ENCODE peak calls at places on chromosomes 16 and 17, in nine cellular contexts. One of them, this sample, is unnamed.

GRCh38 chr16:66551362-66551761 is 1.0 kb upstream of the CKLF start:
- DNase-seq in body of pancreas: no peak
- DNase-seq in thoracic aorta: no peak
- DNase-seq in NB4: peak; percentile 88
- DNase-seq in CD8-positive, alpha-beta T cell: peak; percentile 63
- DNase-seq in astrocyte of the spinal cord: no peak
- DNase-seq in AG10803: peak; percentile 32
- DNase-seq in tibial artery: no peak
- DNase-seq in AG04450: no peak
- DNase-seq in this sample: peak; percentile 41

GRCh38 chr17:66829883-66830282 is 5.0 kb upstream of the CACNG5 start:
- DNase-seq in body of pancreas: peak; percentile 37
- DNase-seq in thoracic aorta: no peak
- DNase-seq in NB4: no peak
- DNase-seq in CD8-positive, alpha-beta T cell: no peak
- DNase-seq in astrocyte of the spinal cord: no peak
- DNase-seq in AG10803: no peak
- DNase-seq in tibial artery: peak; percentile 31
- DNase-seq in AG04450: no peak
- DNase-seq in this sample: no peak

GRCh38 chr17:12618557-12618956 is 47.1 kb upstream of the MYOCD start:
- DNase-seq in body of pancreas: no peak
- DNase-seq in thoracic aorta: no peak
- DNase-seq in NB4: no peak
- DNase-seq in CD8-positive, alpha-beta T cell: no peak
- DNase-seq in astrocyte of the spinal cord: peak; percentile 71
- DNase-seq in AG10803: peak; percentile 51
- DNase-seq in tibial artery: no peak
- DNase-seq in AG04450: peak; percentile 79
- DNase-seq in this sample: peak; percentile 83

GRCh38 chr16:89739383-89739782 is 18.0 kb downstream of the ZNF276 start:
- DNase-seq in body of pancreas: no peak
- DNase-seq in thoracic aorta: no peak
- DNase-seq in NB4: no peak
- DNase-seq in CD8-positive, alpha-beta T cell: no peak
- DNase-seq in astrocyte of the spinal cord: no peak
- DNase-seq in AG10803: no peak
- DNase-seq in tibial artery: no peak
- DNase-seq in AG04450: no peak
- DNase-seq in this sample: no peak

GRCh38 chr16:2751577-2752034 is 832 bp upstream of the SRRM2 start:
- DNase-seq in body of pancreas: no peak
- DNase-seq in thoracic aorta: no peak
- DNase-seq in NB4: peak; percentile 93
- DNase-seq in CD8-positive, alpha-beta T cell: no peak
- DNase-seq in astrocyte of the spinal cord: no peak
- DNase-seq in AG10803: no peak
- DNase-seq in tibial artery: no peak
- DNase-seq in AG04450: peak; percentile 8
- DNase-seq in this sample: peak; percentile 33

GRCh38 chr17:28092109-28092508 is 49.6 kb downstream of the NLK start:
- DNase-seq in body of pancreas: no peak
- DNase-seq in thoracic aorta: no peak
- DNase-seq in NB4: no peak
- DNase-seq in CD8-positive, alpha-beta T cell: no peak
- DNase-seq in astrocyte of the spinal cord: no peak
- DNase-seq in AG10803: no peak
- DNase-seq in tibial artery: no peak
- DNase-seq in AG04450: no peak
- DNase-seq in this sample: no peak

GRCh38 chr17:67322039-67322787 is 44.2 kb downstream of the PSMD12 start:
- DNase-seq in body of pancreas: no peak
- DNase-seq in thoracic aorta: no peak
- DNase-seq in NB4: peak; percentile 37
- DNase-seq in CD8-positive, alpha-beta T cell: no peak
- DNase-seq in astrocyte of the spinal cord: no peak
- DNase-seq in AG10803: no peak
- DNase-seq in tibial artery: no peak
- DNase-seq in AG04450: no peak
- DNase-seq in this sample: no peak

GRCh38 chr16:17367932-17368331 is 102.8 kb downstream of the XYLT1 start:
- DNase-seq in body of pancreas: no peak
- DNase-seq in thoracic aorta: no peak
- DNase-seq in NB4: no peak
- DNase-seq in CD8-positive, alpha-beta T cell: no peak
- DNase-seq in astrocyte of the spinal cord: peak; percentile 85
- DNase-seq in AG10803: peak; percentile 60
- DNase-seq in tibial artery: no peak
- DNase-seq in AG04450: no peak
- DNase-seq in this sample: peak; percentile 79

GRCh38 chr16:26772503-26772902 is 294.2 kb upstream of the C16orf82 start:
- DNase-seq in body of pancreas: no peak
- DNase-seq in thoracic aorta: no peak
- DNase-seq in NB4: no peak
- DNase-seq in CD8-positive, alpha-beta T cell: no peak
- DNase-seq in astrocyte of the spinal cord: no peak
- DNase-seq in AG10803: no peak
- DNase-seq in tibial artery: no peak
- DNase-seq in AG04450: no peak
- DNase-seq in this sample: peak; percentile 48

GRCh38 chr17:78279360-78279990 is 48.0 kb downstream of the TMEM235 start:
- DNase-seq in body of pancreas: no peak
- DNase-seq in thoracic aorta: no peak
- DNase-seq in NB4: no peak
- DNase-seq in CD8-positive, alpha-beta T cell: no peak
- DNase-seq in astrocyte of the spinal cord: no peak
- DNase-seq in AG10803: no peak
- DNase-seq in tibial artery: no peak
- DNase-seq in AG04450: no peak
- DNase-seq in this sample: no peak

GRCh38 chr16:22887445-22887844 is 73.5 kb downstream of the HS3ST2 start:
- DNase-seq in body of pancreas: no peak
- DNase-seq in thoracic aorta: no peak
- DNase-seq in NB4: no peak
- DNase-seq in CD8-positive, alpha-beta T cell: no peak
- DNase-seq in astrocyte of the spinal cord: no peak
- DNase-seq in AG10803: no peak
- DNase-seq in tibial artery: no peak
- DNase-seq in AG04450: no peak
- DNase-seq in this sample: no peak

GRCh38 chr16:85614338-85615013 is 1.4 kb downstream of the GSE1 start:
- DNase-seq in body of pancreas: peak; percentile 72
- DNase-seq in thoracic aorta: no peak
- DNase-seq in NB4: no peak
- DNase-seq in CD8-positive, alpha-beta T cell: no peak
- DNase-seq in astrocyte of the spinal cord: no peak
- DNase-seq in AG10803: no peak
- DNase-seq in tibial artery: no peak
- DNase-seq in AG04450: no peak
- DNase-seq in this sample: no peak

GRCh38 chr17:28392491-28392890 is 13.5 kb downstream of the SLC46A1 start:
- DNase-seq in body of pancreas: no peak
- DNase-seq in thoracic aorta: no peak
- DNase-seq in NB4: no peak
- DNase-seq in CD8-positive, alpha-beta T cell: no peak
- DNase-seq in astrocyte of the spinal cord: no peak
- DNase-seq in AG10803: no peak
- DNase-seq in tibial artery: no peak
- DNase-seq in AG04450: no peak
- DNase-seq in this sample: peak; percentile 53

GRCh38 chr16:27221576-27222498 is 18.5 kb downstream of the KDM8 start:
- DNase-seq in body of pancreas: peak; percentile 65
- DNase-seq in thoracic aorta: no peak
- DNase-seq in NB4: no peak
- DNase-seq in CD8-positive, alpha-beta T cell: no peak
- DNase-seq in astrocyte of the spinal cord: no peak
- DNase-seq in AG10803: peak; percentile 92
- DNase-seq in tibial artery: no peak
- DNase-seq in AG04450: no peak
- DNase-seq in this sample: peak; percentile 66

GRCh38 chr16:85583491-85584181 is 29.5 kb upstream of the GSE1 start:
- DNase-seq in body of pancreas: no peak
- DNase-seq in thoracic aorta: no peak
- DNase-seq in NB4: no peak
- DNase-seq in CD8-positive, alpha-beta T cell: no peak
- DNase-seq in astrocyte of the spinal cord: peak; percentile 26
- DNase-seq in AG10803: peak; percentile 91
- DNase-seq in tibial artery: no peak
- DNase-seq in AG04450: peak; percentile 56
- DNase-seq in this sample: peak; percentile 58

GRCh38 chr16:17591655-17592405 is 121.1 kb upstream of the XYLT1 start:
- DNase-seq in body of pancreas: no peak
- DNase-seq in thoracic aorta: no peak
- DNase-seq in NB4: no peak
- DNase-seq in CD8-positive, alpha-beta T cell: no peak
- DNase-seq in astrocyte of the spinal cord: no peak
- DNase-seq in AG10803: no peak
- DNase-seq in tibial artery: no peak
- DNase-seq in AG04450: no peak
- DNase-seq in this sample: no peak

GRCh38 chr16:1968146-1968953 is 1.7 kb downstream of the RNF151 start:
- DNase-seq in body of pancreas: no peak
- DNase-seq in thoracic aorta: no peak
- DNase-seq in NB4: no peak
- DNase-seq in CD8-positive, alpha-beta T cell: no peak
- DNase-seq in astrocyte of the spinal cord: no peak
- DNase-seq in AG10803: no peak
- DNase-seq in tibial artery: no peak
- DNase-seq in AG04450: no peak
- DNase-seq in this sample: no peak

GRCh38 chr16:83926726-83927397 is 26.2 kb upstream of the OSGIN1 start:
- DNase-seq in body of pancreas: peak; percentile 83
- DNase-seq in thoracic aorta: peak; percentile 38
- DNase-seq in NB4: peak; percentile 63
- DNase-seq in CD8-positive, alpha-beta T cell: peak; percentile 60
- DNase-seq in astrocyte of the spinal cord: peak; percentile 62
- DNase-seq in AG10803: peak; percentile 61
- DNase-seq in tibial artery: peak; percentile 80
- DNase-seq in AG04450: peak; percentile 30
- DNase-seq in this sample: peak; percentile 62

GRCh38 chr17:43367588-43368242 is 31.1 kb upstream of the ARL4D start:
- DNase-seq in body of pancreas: no peak
- DNase-seq in thoracic aorta: no peak
- DNase-seq in NB4: peak; percentile 89
- DNase-seq in CD8-positive, alpha-beta T cell: peak; percentile 25
- DNase-seq in astrocyte of the spinal cord: peak; percentile 92
- DNase-seq in AG10803: peak; percentile 91
- DNase-seq in tibial artery: no peak
- DNase-seq in AG04450: peak; percentile 97
- DNase-seq in this sample: peak; percentile 87

GRCh38 chr17:39027037-39027436 is 59.8 kb upstream of the FBXO47 start:
- DNase-seq in body of pancreas: peak; percentile 93
- DNase-seq in thoracic aorta: no peak
- DNase-seq in NB4: no peak
- DNase-seq in CD8-positive, alpha-beta T cell: peak; percentile 19
- DNase-seq in astrocyte of the spinal cord: no peak
- DNase-seq in AG10803: peak; percentile 19
- DNase-seq in tibial artery: peak; percentile 76
- DNase-seq in AG04450: no peak
- DNase-seq in this sample: peak; percentile 14

GRCh38 chr17:39022961-39023360 is 55.8 kb upstream of the FBXO47 start:
- DNase-seq in body of pancreas: no peak
- DNase-seq in thoracic aorta: no peak
- DNase-seq in NB4: no peak
- DNase-seq in CD8-positive, alpha-beta T cell: no peak
- DNase-seq in astrocyte of the spinal cord: no peak
- DNase-seq in AG10803: no peak
- DNase-seq in tibial artery: no peak
- DNase-seq in AG04450: no peak
- DNase-seq in this sample: no peak

GRCh38 chr17:39028690-39029089 is 61.5 kb upstream of the FBXO47 start:
- DNase-seq in body of pancreas: no peak
- DNase-seq in thoracic aorta: no peak
- DNase-seq in NB4: peak; percentile 42
- DNase-seq in CD8-positive, alpha-beta T cell: no peak
- DNase-seq in astrocyte of the spinal cord: no peak
- DNase-seq in AG10803: no peak
- DNase-seq in tibial artery: no peak
- DNase-seq in AG04450: no peak
- DNase-seq in this sample: no peak

GRCh38 chr17:39027440-39028035 is 60.3 kb upstream of the FBXO47 start:
- DNase-seq in body of pancreas: peak; percentile 22
- DNase-seq in thoracic aorta: no peak
- DNase-seq in NB4: no peak
- DNase-seq in CD8-positive, alpha-beta T cell: no peak
- DNase-seq in astrocyte of the spinal cord: no peak
- DNase-seq in AG10803: no peak
- DNase-seq in tibial artery: no peak
- DNase-seq in AG04450: no peak
- DNase-seq in this sample: no peak
- H3K4me3 ChIP-seq in body of pancreas: peak overlapping the region; percentile 3
- H3K4me3 ChIP-seq in thoracic aorta: peak overlapping the region; percentile 69
- H3K4me3 ChIP-seq in NB4: no peak overlapping the region
- H3K4me3 ChIP-seq in CD8-positive, alpha-beta T cell: peak overlapping the region; percentile 38
- H3K4me3 ChIP-seq in astrocyte of the spinal cord: no peak overlapping the region
- H3K4me3 ChIP-seq in AG10803: peak overlapping the region; percentile 40
- H3K4me3 ChIP-seq in tibial artery: peak overlapping the region; percentile 34
- H3K4me3 ChIP-seq in AG04450: peak overlapping the region; percentile 36
- H3K4me3 ChIP-seq in this sample: peak overlapping the region; percentile 20

GRCh38 chr16:13873835-13874438 is 46.0 kb upstream of the ERCC4 start:
- DNase-seq in body of pancreas: no peak
- DNase-seq in thoracic aorta: no peak
- DNase-seq in NB4: peak; percentile 37
- DNase-seq in CD8-positive, alpha-beta T cell: no peak
- DNase-seq in astrocyte of the spinal cord: peak; percentile 10
- DNase-seq in AG10803: peak; percentile 12
- DNase-seq in tibial artery: no peak
- DNase-seq in AG04450: no peak
- DNase-seq in this sample: peak; percentile 17
- TF ChIP-seq CTCF in body of pancreas: peak; percentile 33
- TF ChIP-seq CTCF in thoracic aorta: peak; percentile 48
- TF ChIP-seq CTCF in NB4: peak; percentile 47
- TF ChIP-seq CTCF in CD8-positive, alpha-beta T cell: no peak
- TF ChIP-seq CTCF in astrocyte of the spinal cord: peak; percentile 53
- TF ChIP-seq CTCF in AG10803: peak; percentile 28
- TF ChIP-seq CTCF in tibial artery: peak; percentile 32
- TF ChIP-seq CTCF in AG04450: peak; percentile 32
- TF ChIP-seq CTCF in this sample: peak; percentile 40

DNA sequence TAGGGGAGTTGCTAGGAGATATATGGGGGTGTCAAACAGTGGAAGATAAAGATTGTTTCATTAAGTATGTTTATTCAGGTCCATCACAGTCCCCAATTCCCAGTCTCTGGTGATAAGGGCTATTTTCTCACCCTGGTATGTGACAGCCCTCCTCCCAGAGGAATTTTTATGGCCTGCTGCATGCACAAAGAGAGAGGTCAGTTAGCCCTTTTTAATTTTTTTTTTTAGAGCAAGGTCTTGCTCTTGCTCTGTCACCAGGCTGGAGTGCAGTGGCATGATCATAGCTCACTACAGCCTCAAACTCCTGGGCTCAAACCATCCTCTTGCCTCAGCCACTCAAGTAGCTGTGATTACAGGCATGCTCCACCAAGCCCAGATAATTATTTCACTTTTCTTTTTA is 53.6 kb upstream of the ATF7IP2 start:
- DNase-seq in body of pancreas: peak; percentile 8
- DNase-seq in thoracic aorta: no peak
- DNase-seq in NB4: no peak
- DNase-seq in CD8-positive, alpha-beta T cell: no peak
- DNase-seq in astrocyte of the spinal cord: no peak
- DNase-seq in AG10803: no peak
- DNase-seq in tibial artery: no peak
- DNase-seq in AG04450: no peak
- DNase-seq in this sample: no peak
- H3K4me3 ChIP-seq in body of pancreas: no peak overlapping the region
- H3K4me3 ChIP-seq in thoracic aorta: no peak overlapping the region
- H3K4me3 ChIP-seq in NB4: no peak overlapping the region
- H3K4me3 ChIP-seq in CD8-positive, alpha-beta T cell: no peak overlapping the region
- H3K4me3 ChIP-seq in astrocyte of the spinal cord: no peak overlapping the region
- H3K4me3 ChIP-seq in AG10803: no peak overlapping the region
- H3K4me3 ChIP-seq in tibial artery: no peak overlapping the region
- H3K4me3 ChIP-seq in AG04450: no peak overlapping the region
- H3K4me3 ChIP-seq in this sample: no peak overlapping the region

GRCh38 chr16:86874141-86874540 is 295.8 kb downstream of the FOXL1 start:
- DNase-seq in body of pancreas: no peak
- DNase-seq in thoracic aorta: no peak
- DNase-seq in NB4: peak; percentile 53
- DNase-seq in CD8-positive, alpha-beta T cell: no peak
- DNase-seq in astrocyte of the spinal cord: no peak
- DNase-seq in AG10803: no peak
- DNase-seq in tibial artery: no peak
- DNase-seq in AG04450: no peak
- DNase-seq in this sample: peak; percentile 32
- TF ChIP-seq CTCF in body of pancreas: no peak
- TF ChIP-seq CTCF in thoracic aorta: peak; percentile 35
- TF ChIP-seq CTCF in NB4: peak; percentile 96
- TF ChIP-seq CTCF in CD8-positive, alpha-beta T cell: no peak
- TF ChIP-seq CTCF in astrocyte of the spinal cord: peak; percentile 71
- TF ChIP-seq CTCF in AG10803: peak; percentile 67
- TF ChIP-seq CTCF in tibial artery: peak; percentile 31
- TF ChIP-seq CTCF in AG04450: peak; percentile 55
- TF ChIP-seq CTCF in this sample: peak; percentile 68